ENCODE peak calls at places on chromosomes 6 and 20, in five cellular contexts. W is GM20000, S is heart right ventricle, I is stromal cell of bone marrow, H is AG09309. V is an unnamed sample.

GRCh38 chr6:88179692-88180091 is 13.5 kb upstream of the CNR1 start:
- DNase-seq in W (peak), S (no peak), I (no peak), H (no peak), V (no peak)

GRCh38 chr20:32879538-32879937 is 20.8 kb downstream of the EFCAB8 start:
- DNase-seq in W (no peak), S (no peak), I (no peak), H (no peak), V (no peak)

GRCh38 chr6:54282186-54282585 is 26.1 kb upstream of the TINAG start:
- DNase-seq in W (no peak), S (no peak), I (peak), H (peak), V (peak)

GRCh38 chr20:58895796-58896180 is 43.3 kb downstream of the GNAS start:
- DNase-seq in W (no peak), S (peak), I (no peak), H (no peak), V (no peak)

GRCh38 chr20:56933331-56933698 is 304.2 kb downstream of the TFAP2C start:
- DNase-seq in W (no peak), S (no peak), I (no peak), H (no peak), V (no peak)

GRCh38 chr6:107110200-107110599 is 5.1 kb downstream of the BEND3 start:
- DNase-seq in W (no peak), S (no peak), I (no peak), H (no peak), V (no peak)

GRCh38 chr20:57871237-57871632 is 161.4 kb upstream of the PMEPA1 start:
- DNase-seq in W (no peak), S (no peak), I (no peak), H (no peak), V (no peak)

GRCh38 chr20:37142708-37143107 is 36.4 kb upstream of the RPN2 start:
- DNase-seq in W (no peak), S (no peak), I (no peak), H (peak), V (no peak)